ENCODE peak calls at places on chromosomes 6 and 20, in six cellular contexts. V, C, L, E, R and D are unnamed samples.
A peak's percentile ranks its signal among the peaks of the same experiment; 100 is the strongest.

GRCh38 chr6:3566812-3567211 is 110.0 kb upstream of the SLC22A23 start:
- DNase-seq in V (no peak), C (no peak), L (no peak), E (no peak), R (no peak), D (no peak)

GRCh38 chr6:11710221-11710836 is 68.3 kb downstream of the ADTRP start:
- DNase-seq in V (no peak), C (no peak), L (no peak), E (no peak), R (no peak), D (no peak)

GRCh38 chr6:127222418-127222817 is 44.2 kb upstream of the RNF146 start:
- DNase-seq in V (no peak), C (no peak), L (no peak), E (no peak), R (no peak), D (no peak)

GRCh38 chr6:136890194-136890558 is 31.9 kb upstream of the SLC35D3 start:
- DNase-seq in V (no peak), C (no peak), L (no peak), E (no peak), R (no peak), D (no peak)

GRCh38 chr20:49885558-49886332 is 29.6 kb downstream of the SPATA2 start:
- DNase-seq in V (no peak), C (no peak), L (no peak), E (no peak), R (no peak), D (no peak)

GRCh38 chr20:3135507-3136070 is 24.1 kb downstream of the FASTKD5 start:
- DNase-seq in V (no peak), C (no peak), L (no peak), E (no peak), R (no peak), D (no peak)

GRCh38 chr6:29724937-29725869 is 2.0 kb downstream of the HLA-F start:
- DNase-seq in V (no peak), C (no peak), L (peak; percentile 21), E (no peak), R (no peak), D (no peak)

GRCh38 chr6:75094614-75095321 is 111.1 kb downstream of the COL12A1 start:
- DNase-seq in V (no peak), C (no peak), L (no peak), E (no peak), R (no peak), D (no peak)

GRCh38 chr6:44487002-44487401 is 99.5 kb downstream of the CDC5L start:
- DNase-seq in V (no peak), C (no peak), L (no peak), E (no peak), R (no peak), D (no peak)

GRCh38 chr6:162184465-162184864 is 543.1 kb downstream of the PRKN start:
- DNase-seq in V (no peak), C (no peak), L (no peak), E (no peak), R (no peak), D (no peak)

GRCh38 chr6:6886160-6886885 is 221.4 kb upstream of the RREB1 start:
- DNase-seq in V (no peak), C (no peak), L (no peak), E (no peak), R (no peak), D (no peak)

GRCh38 chr6:113128020-113128419 is 729.1 kb upstream of the MARCKS start:
- DNase-seq in V (no peak), C (no peak), L (no peak), E (no peak), R (no peak), D (no peak)

GRCh38 chr20:15232243-15232642 is 894.8 kb upstream of the FLRT3 start:
- DNase-seq in V (no peak), C (no peak), L (no peak), E (no peak), R (no peak), D (no peak)

GRCh38 chr6:115796829-115797228 is 263.9 kb downstream of the FRK start:
- DNase-seq in V (no peak), C (no peak), L (no peak), E (no peak), R (no peak), D (no peak)

GRCh38 chr6:93388070-93388469 is 31.3 kb downstream of the EPHA7 start:
- DNase-seq in V (no peak), C (no peak), L (no peak), E (no peak), R (no peak), D (no peak)

GRCh38 chr6:163148781-163149534 is 265.6 kb upstream of the QKI start:
- DNase-seq in V (no peak), C (no peak), L (no peak), E (no peak), R (no peak), D (no peak)

GRCh38 chr6:107716688-107717089 is 107.4 kb downstream of the SCML4 start:
- DNase-seq in V (no peak), C (no peak), L (peak; percentile 54), E (peak; percentile 68), R (no peak), D (no peak)

GRCh38 chr20:43914286-43914685 is 366 bp upstream of the TOX2 start:
- DNase-seq in V (no peak), C (no peak), L (no peak), E (no peak), R (no peak), D (no peak)

GRCh38 chr20:13788167-13788834 is 3.5 kb downstream of the NDUFAF5 start:
- DNase-seq in V (no peak), C (peak; percentile 83), L (peak; percentile 53), E (peak; percentile 65), R (no peak), D (no peak)
- TF ChIP-seq CTCF in V (no peak), C (peak; percentile 69), L (peak; percentile 66), E (peak; percentile 59), R (peak; percentile 27), D (peak; percentile 73)

GRCh38 chr6:593139-593906 is 63.6 kb downstream of the HUS1B start:
- DNase-seq in V (peak; percentile 51), C (peak; percentile 16), L (peak; percentile 48), E (peak; percentile 44), R (no peak), D (peak; percentile 35)
- TF ChIP-seq CTCF in V (peak; percentile 73), C (peak; percentile 75), L (peak; percentile 68), E (peak; percentile 63), R (peak; percentile 75), D (peak; percentile 74)

DNA sequence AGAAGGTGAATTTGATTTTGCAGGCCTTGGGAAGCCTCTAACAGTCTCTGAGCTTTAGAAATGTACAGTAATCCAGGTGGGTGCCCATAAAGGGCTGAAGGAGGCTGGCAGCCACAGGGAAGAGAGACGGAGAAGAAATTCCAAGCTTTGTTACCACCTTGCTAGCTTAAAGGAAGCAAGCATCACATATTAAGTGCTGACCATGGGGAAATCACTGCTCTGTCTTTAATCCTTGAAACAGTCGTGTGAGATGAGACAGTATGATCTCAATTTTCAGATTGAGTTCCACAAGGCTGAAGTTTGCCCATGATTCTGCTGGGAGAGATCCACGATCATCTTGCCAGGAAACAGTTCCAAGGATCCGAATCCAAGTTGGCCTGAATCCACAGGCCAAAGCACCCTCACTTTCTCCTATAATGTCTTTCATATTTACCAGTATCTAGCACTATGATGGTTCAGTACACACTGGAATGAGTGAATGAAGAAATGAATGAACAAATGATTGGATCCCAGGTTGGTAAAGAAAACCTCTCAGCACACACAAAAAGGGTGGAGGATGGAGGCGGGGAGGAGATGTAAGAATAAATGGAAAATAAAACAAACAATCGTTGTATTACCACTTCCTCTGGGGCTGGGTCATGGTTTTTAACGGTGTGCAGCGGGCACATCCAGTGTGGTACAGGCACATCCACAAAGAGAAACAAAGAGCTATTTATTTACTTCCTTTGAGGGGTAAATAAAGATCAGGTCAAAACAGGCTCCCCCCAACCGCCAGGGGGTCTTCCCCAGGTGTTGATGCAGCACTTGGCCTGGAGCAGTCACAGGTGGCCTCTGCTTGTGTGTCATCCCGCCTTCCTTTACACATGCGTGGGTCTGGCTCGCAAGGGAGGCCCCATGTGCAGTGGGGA is 28.2 kb upstream of the TAF8 start:
- DNase-seq in V (no peak), C (no peak), L (no peak), E (no peak), R (no peak), D (no peak)
- TF ChIP-seq CTCF in V (no peak), C (no peak), L (no peak), E (no peak), R (no peak), D (no peak)

GRCh38 chr20:37342231-37343177 is 3.4 kb upstream of the SRC start:
- DNase-seq in V (no peak), C (peak; percentile 48), L (no peak), E (no peak), R (no peak), D (no peak)
- TF ChIP-seq CTCF in V (no peak), C (no peak), L (no peak), E (peak; percentile 30), R (no peak), D (no peak)

GRCh38 chr6:19811397-19812079 is 25.6 kb upstream of the ID4 start:
- DNase-seq in V (no peak), C (no peak), L (no peak), E (peak; percentile 23), R (no peak), D (no peak)

GRCh38 chr6:19806971-19807396 is 30.2 kb upstream of the ID4 start:
- DNase-seq in V (no peak), C (no peak), L (no peak), E (no peak), R (no peak), D (no peak)

DNA sequence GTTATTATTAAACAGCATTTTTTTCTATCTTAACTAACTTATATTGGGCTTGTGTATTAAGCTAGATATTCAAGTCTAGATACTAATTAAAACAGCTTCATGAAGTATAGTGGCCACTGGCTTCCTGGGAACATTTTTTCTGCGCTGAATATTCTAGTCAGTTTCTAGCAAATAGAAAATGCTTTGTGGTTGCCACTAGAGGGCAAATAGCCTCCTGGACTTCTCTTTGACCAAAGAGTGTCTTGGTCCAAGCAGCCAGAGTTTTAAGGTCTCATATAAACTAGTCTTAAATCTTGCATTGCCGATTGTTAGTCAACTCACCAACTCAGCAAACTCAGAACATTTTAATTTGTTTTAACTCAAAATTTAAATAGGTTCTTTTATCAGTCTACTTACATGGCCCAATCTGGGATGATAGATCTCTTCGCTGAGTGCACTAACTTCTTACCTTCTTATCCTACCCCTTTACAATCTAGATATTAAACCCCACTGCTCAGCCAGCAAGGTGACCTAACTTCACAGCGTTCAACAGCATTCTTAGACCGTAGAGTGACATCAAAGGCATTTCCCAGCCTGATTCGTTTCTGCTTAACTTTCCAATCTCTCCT is 24.6 kb upstream of the ID4 start:
- DNase-seq in V (no peak), C (peak; percentile 26), L (no peak), E (peak; percentile 38), R (no peak), D (no peak)
- TF ChIP-seq CTCF in V (peak; percentile 14), C (peak; percentile 58), L (peak; percentile 73), E (peak; percentile 78), R (peak; percentile 33), D (peak; percentile 77)